ENCODE peak calls at places on chromosomes 3 and 15, in six cellular contexts. One of them, this sample, is unnamed.

GRCh38 chr3:101229681-101230080 is 90.7 kb downstream of the IMPG2 start:
- DNase-seq in neural crest cell: no peak
- DNase-seq in GM12865: no peak
- DNase-seq in colonic mucosa: no peak
- DNase-seq in fibroblast of villous mesenchyme: no peak
- DNase-seq in retinal pigment epithelial cell: no peak
- DNase-seq in this sample: no peak

GRCh38 chr15:61130945-61131597 is 98.0 kb downstream of the RORA start:
- DNase-seq in neural crest cell: no peak
- DNase-seq in GM12865: no peak
- DNase-seq in colonic mucosa: no peak
- DNase-seq in fibroblast of villous mesenchyme: no peak
- DNase-seq in retinal pigment epithelial cell: no peak
- DNase-seq in this sample: no peak

GRCh38 chr3:32184187-32184730 is 54.2 kb upstream of the CMTM8 start:
- DNase-seq in neural crest cell: no peak
- DNase-seq in GM12865: no peak
- DNase-seq in colonic mucosa: no peak
- DNase-seq in fibroblast of villous mesenchyme: no peak
- DNase-seq in retinal pigment epithelial cell: peak; percentile 46
- DNase-seq in this sample: no peak

GRCh38 chr3:134378818-134379217 is 4.6 kb upstream of the AMOTL2 start:
- DNase-seq in neural crest cell: no peak
- DNase-seq in GM12865: peak; percentile 20
- DNase-seq in colonic mucosa: no peak
- DNase-seq in fibroblast of villous mesenchyme: no peak
- DNase-seq in retinal pigment epithelial cell: no peak
- DNase-seq in this sample: peak; percentile 37

GRCh38 chr15:88605507-88606436 is 15.4 kb upstream of the AEN start:
- DNase-seq in neural crest cell: peak; percentile 44
- DNase-seq in GM12865: no peak
- DNase-seq in colonic mucosa: no peak
- DNase-seq in fibroblast of villous mesenchyme: peak; percentile 47
- DNase-seq in retinal pigment epithelial cell: no peak
- DNase-seq in this sample: no peak

GRCh38 chr15:42226648-42227047 is 18.5 kb upstream of the VPS39 start:
- DNase-seq in neural crest cell: no peak
- DNase-seq in GM12865: no peak
- DNase-seq in colonic mucosa: no peak
- DNase-seq in fibroblast of villous mesenchyme: no peak
- DNase-seq in retinal pigment epithelial cell: no peak
- DNase-seq in this sample: no peak

GRCh38 chr3:175518459-175518858 is 659.3 kb downstream of the NAALADL2 start:
- DNase-seq in neural crest cell: no peak
- DNase-seq in GM12865: peak; percentile 40
- DNase-seq in colonic mucosa: no peak
- DNase-seq in fibroblast of villous mesenchyme: no peak
- DNase-seq in retinal pigment epithelial cell: no peak
- DNase-seq in this sample: no peak

GRCh38 chr3:97121386-97121785 is 307.0 kb downstream of the EPHA6 start:
- DNase-seq in neural crest cell: no peak
- DNase-seq in GM12865: no peak
- DNase-seq in colonic mucosa: no peak
- DNase-seq in fibroblast of villous mesenchyme: no peak
- DNase-seq in retinal pigment epithelial cell: no peak
- DNase-seq in this sample: no peak

GRCh38 chr15:90095521-90095959 is 6.7 kb downstream of the IDH2 start:
- DNase-seq in neural crest cell: no peak
- DNase-seq in GM12865: peak; percentile 84
- DNase-seq in colonic mucosa: no peak
- DNase-seq in fibroblast of villous mesenchyme: no peak
- DNase-seq in retinal pigment epithelial cell: no peak
- DNase-seq in this sample: no peak

GRCh38 chr15:91302588-91303439 is 202.8 kb downstream of the SV2B start:
- DNase-seq in neural crest cell: peak; percentile 16
- DNase-seq in GM12865: peak; percentile 52
- DNase-seq in colonic mucosa: peak; percentile 26
- DNase-seq in fibroblast of villous mesenchyme: peak; percentile 58
- DNase-seq in retinal pigment epithelial cell: peak; percentile 17
- DNase-seq in this sample: peak; percentile 14

GRCh38 chr3:114418724-114419543 is 125.1 kb downstream of the TIGIT start:
- DNase-seq in neural crest cell: no peak
- DNase-seq in GM12865: peak; percentile 72
- DNase-seq in colonic mucosa: no peak
- DNase-seq in fibroblast of villous mesenchyme: peak; percentile 97
- DNase-seq in retinal pigment epithelial cell: peak; percentile 25
- DNase-seq in this sample: peak; percentile 45

GRCh38 chr3:195259146-195259563 is 11.8 kb downstream of the XXYLT1 start:
- DNase-seq in neural crest cell: no peak
- DNase-seq in GM12865: no peak
- DNase-seq in colonic mucosa: no peak
- DNase-seq in fibroblast of villous mesenchyme: peak; percentile 64
- DNase-seq in retinal pigment epithelial cell: no peak
- DNase-seq in this sample: no peak

GRCh38 chr15:92901053-92901761 is 1.1 kb downstream of the CHD2 start:
- DNase-seq in neural crest cell: no peak
- DNase-seq in GM12865: no peak
- DNase-seq in colonic mucosa: no peak
- DNase-seq in fibroblast of villous mesenchyme: no peak
- DNase-seq in retinal pigment epithelial cell: no peak
- DNase-seq in this sample: no peak

GRCh38 chr3:56076746-56077145 is 391.5 kb downstream of the ERC2 start:
- DNase-seq in neural crest cell: no peak
- DNase-seq in GM12865: no peak
- DNase-seq in colonic mucosa: no peak
- DNase-seq in fibroblast of villous mesenchyme: no peak
- DNase-seq in retinal pigment epithelial cell: peak; percentile 75
- DNase-seq in this sample: no peak

GRCh38 chr15:23648920-23649515 is 1.4 kb upstream of the MAGEL2 start:
- DNase-seq in neural crest cell: peak; percentile 59
- DNase-seq in GM12865: no peak
- DNase-seq in colonic mucosa: peak; percentile 33
- DNase-seq in fibroblast of villous mesenchyme: no peak
- DNase-seq in retinal pigment epithelial cell: no peak
- DNase-seq in this sample: no peak

GRCh38 chr3:122890077-122890484 is 95.2 kb downstream of the SLC49A4 start:
- DNase-seq in neural crest cell: no peak
- DNase-seq in GM12865: peak; percentile 50
- DNase-seq in colonic mucosa: no peak
- DNase-seq in fibroblast of villous mesenchyme: peak; percentile 7
- DNase-seq in retinal pigment epithelial cell: peak; percentile 7
- DNase-seq in this sample: no peak

GRCh38 chr3:11495948-11496557 is 147.7 kb downstream of the VGLL4 start:
- DNase-seq in neural crest cell: no peak
- DNase-seq in GM12865: no peak
- DNase-seq in colonic mucosa: no peak
- DNase-seq in fibroblast of villous mesenchyme: no peak
- DNase-seq in retinal pigment epithelial cell: no peak
- DNase-seq in this sample: peak; percentile 42

GRCh38 chr15:93017521-93017920 is 71.5 kb downstream of the RGMA start:
- DNase-seq in neural crest cell: no peak
- DNase-seq in GM12865: no peak
- DNase-seq in colonic mucosa: no peak
- DNase-seq in fibroblast of villous mesenchyme: peak; percentile 52
- DNase-seq in retinal pigment epithelial cell: no peak
- DNase-seq in this sample: no peak

GRCh38 chr3:108099679-108100428 is 9.0 kb upstream of the CD47 start:
- DNase-seq in neural crest cell: no peak
- DNase-seq in GM12865: peak; percentile 40
- DNase-seq in colonic mucosa: no peak
- DNase-seq in fibroblast of villous mesenchyme: peak; percentile 11
- DNase-seq in retinal pigment epithelial cell: no peak
- DNase-seq in this sample: no peak

GRCh38 chr3:25508901-25509300 is 80.8 kb downstream of the RARB start:
- DNase-seq in neural crest cell: no peak
- DNase-seq in GM12865: no peak
- DNase-seq in colonic mucosa: no peak
- DNase-seq in fibroblast of villous mesenchyme: peak; percentile 19
- DNase-seq in retinal pigment epithelial cell: peak; percentile 90
- DNase-seq in this sample: peak; percentile 56

GRCh38 chr3:65490132-65490531 is 548.6 kb downstream of the MAGI1 start:
- DNase-seq in neural crest cell: no peak
- DNase-seq in GM12865: no peak
- DNase-seq in colonic mucosa: no peak
- DNase-seq in fibroblast of villous mesenchyme: no peak
- DNase-seq in retinal pigment epithelial cell: no peak
- DNase-seq in this sample: no peak

GRCh38 chr3:47315069-47315647 is 32.4 kb downstream of the KLHL18 start:
- DNase-seq in neural crest cell: no peak
- DNase-seq in GM12865: no peak
- DNase-seq in colonic mucosa: peak; percentile 27
- DNase-seq in fibroblast of villous mesenchyme: peak; percentile 34
- DNase-seq in retinal pigment epithelial cell: no peak
- DNase-seq in this sample: no peak

GRCh38 chr3:68458646-68459045 is 473.7 kb downstream of the TAFA4 start:
- DNase-seq in neural crest cell: no peak
- DNase-seq in GM12865: no peak
- DNase-seq in colonic mucosa: no peak
- DNase-seq in fibroblast of villous mesenchyme: peak; percentile 62
- DNase-seq in retinal pigment epithelial cell: no peak
- DNase-seq in this sample: no peak

GRCh38 chr3:155512867-155513261 is 219.4 kb upstream of the STRIT1 start:
- DNase-seq in neural crest cell: no peak
- DNase-seq in GM12865: no peak
- DNase-seq in colonic mucosa: no peak
- DNase-seq in fibroblast of villous mesenchyme: no peak
- DNase-seq in retinal pigment epithelial cell: no peak
- DNase-seq in this sample: no peak

GRCh38 chr3:129428382-129429079 is at the start of gene EFCAB12:
- DNase-seq in neural crest cell: peak; percentile 92
- DNase-seq in GM12865: peak; percentile 86
- DNase-seq in colonic mucosa: peak; percentile 97
- DNase-seq in fibroblast of villous mesenchyme: peak; percentile 91
- DNase-seq in retinal pigment epithelial cell: peak; percentile 59
- DNase-seq in this sample: peak; percentile 65

GRCh38 chr3:184176377-184177330 is 2.0 kb downstream of the AP2M1 start:
- DNase-seq in neural crest cell: peak; percentile 40
- DNase-seq in GM12865: no peak
- DNase-seq in colonic mucosa: peak; percentile 52
- DNase-seq in fibroblast of villous mesenchyme: peak; percentile 98
- DNase-seq in retinal pigment epithelial cell: peak; percentile 81
- DNase-seq in this sample: peak; percentile 78

GRCh38 chr15:55768670-55769185 is 25.8 kb upstream of the PRTG start:
- DNase-seq in neural crest cell: peak; percentile 33
- DNase-seq in GM12865: no peak
- DNase-seq in colonic mucosa: no peak
- DNase-seq in fibroblast of villous mesenchyme: no peak
- DNase-seq in retinal pigment epithelial cell: no peak
- DNase-seq in this sample: no peak

GRCh38 chr3:186682734-186683133 is 16.9 kb downstream of the HRG start:
- DNase-seq in neural crest cell: no peak
- DNase-seq in GM12865: no peak
- DNase-seq in colonic mucosa: no peak
- DNase-seq in fibroblast of villous mesenchyme: no peak
- DNase-seq in retinal pigment epithelial cell: no peak
- DNase-seq in this sample: no peak

GRCh38 chr15:70494529-70494860 is 268.9 kb downstream of the UACA start:
- DNase-seq in neural crest cell: no peak
- DNase-seq in GM12865: no peak
- DNase-seq in colonic mucosa: no peak
- DNase-seq in fibroblast of villous mesenchyme: no peak
- DNase-seq in retinal pigment epithelial cell: no peak
- DNase-seq in this sample: no peak

GRCh38 chr3:149604125-149604851 is 53.5 kb downstream of the WWTR1 start:
- DNase-seq in neural crest cell: no peak
- DNase-seq in GM12865: no peak
- DNase-seq in colonic mucosa: no peak
- DNase-seq in fibroblast of villous mesenchyme: no peak
- DNase-seq in retinal pigment epithelial cell: no peak
- DNase-seq in this sample: no peak

GRCh38 chr3:141728355-141728892 is 9.7 kb upstream of the RNF7 start:
- DNase-seq in neural crest cell: no peak
- DNase-seq in GM12865: no peak
- DNase-seq in colonic mucosa: no peak
- DNase-seq in fibroblast of villous mesenchyme: no peak
- DNase-seq in retinal pigment epithelial cell: no peak
- DNase-seq in this sample: no peak

GRCh38 chr3:141735176-141735575 is 2.9 kb upstream of the RNF7 start:
- DNase-seq in neural crest cell: no peak
- DNase-seq in GM12865: no peak
- DNase-seq in colonic mucosa: no peak
- DNase-seq in fibroblast of villous mesenchyme: no peak
- DNase-seq in retinal pigment epithelial cell: no peak
- DNase-seq in this sample: no peak

GRCh38 chr3:141726483-141726882 is 11.6 kb upstream of the RNF7 start:
- DNase-seq in neural crest cell: no peak
- DNase-seq in GM12865: no peak
- DNase-seq in colonic mucosa: no peak
- DNase-seq in fibroblast of villous mesenchyme: no peak
- DNase-seq in retinal pigment epithelial cell: no peak
- DNase-seq in this sample: no peak

GRCh38 chr3:141729240-141729639 is 8.9 kb upstream of the RNF7 start:
- DNase-seq in neural crest cell: no peak
- DNase-seq in GM12865: no peak
- DNase-seq in colonic mucosa: no peak
- DNase-seq in fibroblast of villous mesenchyme: no peak
- DNase-seq in retinal pigment epithelial cell: no peak
- DNase-seq in this sample: no peak
- TF ChIP-seq CTCF in neural crest cell: peak; percentile 18
- TF ChIP-seq CTCF in GM12865: peak; percentile 9
- TF ChIP-seq CTCF in colonic mucosa: no peak
- TF ChIP-seq CTCF in fibroblast of villous mesenchyme: peak; percentile 14
- TF ChIP-seq CTCF in retinal pigment epithelial cell: no peak
- TF ChIP-seq CTCF in this sample: no peak

GRCh38 chr3:41997702-41998551 is 36.0 kb upstream of the ULK4 start:
- DNase-seq in neural crest cell: peak; percentile 19
- DNase-seq in GM12865: peak; percentile 26
- DNase-seq in colonic mucosa: no peak
- DNase-seq in fibroblast of villous mesenchyme: no peak
- DNase-seq in retinal pigment epithelial cell: no peak
- DNase-seq in this sample: no peak
- TF ChIP-seq CTCF in neural crest cell: peak; percentile 51
- TF ChIP-seq CTCF in GM12865: no peak
- TF ChIP-seq CTCF in colonic mucosa: no peak
- TF ChIP-seq CTCF in fibroblast of villous mesenchyme: peak; percentile 62
- TF ChIP-seq CTCF in retinal pigment epithelial cell: peak; percentile 62
- TF ChIP-seq CTCF in this sample: peak; percentile 37

DNA sequence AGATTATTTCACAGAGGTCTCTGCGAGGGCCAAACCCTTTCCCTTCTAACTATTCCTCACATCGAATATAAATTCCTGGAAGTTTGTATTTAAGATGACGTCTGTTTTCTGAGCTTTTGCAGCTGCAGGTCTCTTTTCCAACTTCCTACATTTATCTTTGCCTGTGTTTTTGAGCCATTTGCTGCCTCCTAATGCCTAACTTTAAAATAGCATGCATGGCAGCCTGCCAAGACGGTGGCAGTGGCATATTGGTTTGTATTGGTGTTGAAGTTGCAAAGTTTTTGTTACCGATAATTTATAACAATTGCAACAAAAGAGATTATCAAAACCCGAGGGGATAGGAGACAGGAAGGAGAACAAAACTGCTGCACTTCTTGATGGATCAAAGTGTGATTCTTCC is 187.1 kb upstream of the DNAJC19 start:
- DNase-seq in neural crest cell: peak; percentile 30
- DNase-seq in GM12865: peak; percentile 44
- DNase-seq in colonic mucosa: peak; percentile 52
- DNase-seq in fibroblast of villous mesenchyme: peak; percentile 26
- DNase-seq in retinal pigment epithelial cell: peak; percentile 14
- DNase-seq in this sample: peak; percentile 2
- TF ChIP-seq CTCF in neural crest cell: peak; percentile 70
- TF ChIP-seq CTCF in GM12865: peak; percentile 26
- TF ChIP-seq CTCF in colonic mucosa: peak; percentile 21
- TF ChIP-seq CTCF in fibroblast of villous mesenchyme: peak; percentile 41
- TF ChIP-seq CTCF in retinal pigment epithelial cell: peak; percentile 74
- TF ChIP-seq CTCF in this sample: peak; percentile 58

GRCh38 chr3:125582707-125583106 is 12.6 kb downstream of the OSBPL11 start:
- DNase-seq in neural crest cell: no peak
- DNase-seq in GM12865: peak; percentile 18
- DNase-seq in colonic mucosa: no peak
- DNase-seq in fibroblast of villous mesenchyme: no peak
- DNase-seq in retinal pigment epithelial cell: no peak
- DNase-seq in this sample: no peak
- TF ChIP-seq CTCF in neural crest cell: no peak
- TF ChIP-seq CTCF in GM12865: peak; percentile 3
- TF ChIP-seq CTCF in colonic mucosa: no peak
- TF ChIP-seq CTCF in fibroblast of villous mesenchyme: no peak
- TF ChIP-seq CTCF in retinal pigment epithelial cell: no peak
- TF ChIP-seq CTCF in this sample: peak; percentile 21